ENCODE peak calls at places on chromosome X, in five cellular contexts. U, F, E, G and Z are unnamed samples.

GRCh38 chrX:20451936-20452335 is 185.2 kb upstream of the RPS6KA3 start:
- DNase-seq in U (no peak), F (no peak), E (no peak), G (no peak), Z (no peak)

GRCh38 chrX:65697173-65697572 is 29.7 kb downstream of the MSN start:
- DNase-seq in U (no peak), F (no peak), E (no peak), G (no peak), Z (no peak)

GRCh38 chrX:68146054-68146453 is 287.2 kb downstream of the OPHN1 start:
- DNase-seq in U (no peak), F (no peak), E (no peak), G (no peak), Z (no peak)

GRCh38 chrX:9573282-9574106 is 108.6 kb downstream of the TBL1X start:
- DNase-seq in U (no peak), F (no peak), E (no peak), G (no peak), Z (no peak)

GRCh38 chrX:40094900-40095587 is 2.7 kb downstream of the BCOR start:
- DNase-seq in U (no peak), F (no peak), E (no peak), G (no peak), Z (no peak)

GRCh38 chrX:137547291-137547690 is 18.6 kb upstream of the ZIC3 start:
- DNase-seq in U (peak; percentile 36), F (no peak), E (no peak), G (no peak), Z (no peak)

GRCh38 chrX:17700976-17701375 is 36.3 kb upstream of the SCML1 start:
- DNase-seq in U (no peak), F (no peak), E (no peak), G (no peak), Z (no peak)

GRCh38 chrX:141759238-141759637 is 60.7 kb upstream of the SPANXD start:
- DNase-seq in U (no peak), F (no peak), E (no peak), G (no peak), Z (no peak)

GRCh38 chrX:66163849-66164401 is at the start of gene HEPH:
- DNase-seq in U (no peak), F (no peak), E (peak; percentile 19), G (peak; percentile 25), Z (no peak)

GRCh38 chrX:109448539-109448938 is 33.3 kb downstream of the GUCY2F start:
- DNase-seq in U (no peak), F (no peak), E (no peak), G (no peak), Z (no peak)

GRCh38 chrX:2572740-2573139 is 72.0 kb upstream of the DHRSX start:
- DNase-seq in U (no peak), F (no peak), E (no peak), G (no peak), Z (no peak)

GRCh38 chrX:22748093-22748999 is 251.4 kb upstream of the DDX53 start:
- DNase-seq in U (no peak), F (no peak), E (peak; percentile 20), G (peak; percentile 35), Z (peak; percentile 42)

DNA sequence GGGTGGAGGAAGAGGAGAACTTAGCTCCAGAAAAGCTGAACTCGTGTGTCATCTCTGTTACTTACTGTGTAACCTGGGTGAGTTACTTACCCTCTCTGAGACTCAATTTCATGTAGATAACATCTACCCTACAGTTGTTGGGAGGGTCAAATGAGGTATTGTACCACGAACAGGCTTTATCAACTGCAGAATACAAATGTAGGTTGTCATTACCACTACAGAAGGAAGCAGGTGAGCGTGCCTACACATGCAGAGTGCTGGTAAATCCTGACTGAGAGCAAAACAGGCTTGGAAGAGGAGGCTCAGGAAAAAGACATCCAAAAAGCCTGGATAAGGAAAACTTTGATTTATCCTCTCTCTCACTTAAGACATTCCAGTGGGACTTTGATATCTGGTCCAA is 7.2 kb downstream of the PIGA start:
- DNase-seq in U (no peak), F (no peak), E (no peak), G (no peak), Z (no peak)
- H3K4me3 ChIP-seq in U (no peak overlapping the region), F (no peak overlapping the region), E (no peak overlapping the region), G (no peak overlapping the region), Z (no peak overlapping the region)

GRCh38 chrX:103831803-103832544 is at the start of gene RAB9B:
- DNase-seq in U (peak; percentile 87), F (peak; percentile 36), E (peak; percentile 84), G (peak; percentile 68), Z (peak; percentile 31)
- TF ChIP-seq POLR2A in U (no peak), F (no peak), E (peak; percentile 29), G (no peak), Z (no peak)

GRCh38 chrX:48697182-48697727 is 721 bp downstream of the SUV39H1 start:
- DNase-seq in U (no peak), F (no peak), E (no peak), G (no peak), Z (no peak)

GRCh38 chrX:48695925-48696300 is 621 bp upstream of the SUV39H1 start:
- DNase-seq in U (no peak), F (no peak), E (no peak), G (no peak), Z (no peak)

GRCh38 chrX:48694776-48695523 is 1.6 kb upstream of the SUV39H1 start:
- DNase-seq in U (no peak), F (no peak), E (no peak), G (no peak), Z (no peak)

GRCh38 chrX:48695524-48695875 is 1.0 kb upstream of the SUV39H1 start:
- DNase-seq in U (no peak), F (no peak), E (no peak), G (no peak), Z (no peak)

GRCh38 chrX:48696301-48697181 is at the start of gene SUV39H1:
- DNase-seq in U (peak; percentile 97), F (peak; percentile 76), E (peak; percentile 88), G (peak; percentile 91), Z (peak; percentile 88)
- TF ChIP-seq EP300 in U (no peak), F (peak; percentile 94), E (no peak), G (no peak), Z (no peak)

GRCh38 chrX:153946910-153947769 is 2.7 kb upstream of the RENBP start:
- DNase-seq in U (no peak), F (no peak), E (peak; percentile 54), G (peak; percentile 84), Z (peak; percentile 82)

GRCh38 chrX:153945956-153946909 is 1.8 kb upstream of the RENBP start:
- DNase-seq in U (no peak), F (no peak), E (no peak), G (no peak), Z (no peak)

GRCh38 chrX:153941331-153942252 is 2.9 kb downstream of the RENBP start:
- DNase-seq in U (no peak), F (no peak), E (no peak), G (no peak), Z (no peak)

GRCh38 chrX:153944800-153945150 is 332 bp upstream of the RENBP start:
- DNase-seq in U (no peak), F (no peak), E (no peak), G (no peak), Z (no peak)

GRCh38 chrX:153944140-153944799 is at the start of gene RENBP:
- DNase-seq in U (no peak), F (peak; percentile 32), E (no peak), G (peak; percentile 61), Z (peak; percentile 45)
- H3K4me3 ChIP-seq in U (peak within 1 kb of the TSS; percentile 51), F (peak within 1 kb of the TSS; percentile 42), E (no peak within 1 kb of the TSS), G (peak within 1 kb of the TSS; percentile 23), Z (peak within 1 kb of the TSS; percentile 32)

GRCh38 chrX:153972368-153973126 is at the start of gene TMEM187:
- DNase-seq in U (peak; percentile 97), F (peak; percentile 65), E (peak; percentile 89), G (peak; percentile 90), Z (peak; percentile 88)
- TF ChIP-seq POLR2A in U (peak; percentile 70), F (peak; percentile 75), E (peak; percentile 78), G (no peak), Z (no peak)

DNA sequence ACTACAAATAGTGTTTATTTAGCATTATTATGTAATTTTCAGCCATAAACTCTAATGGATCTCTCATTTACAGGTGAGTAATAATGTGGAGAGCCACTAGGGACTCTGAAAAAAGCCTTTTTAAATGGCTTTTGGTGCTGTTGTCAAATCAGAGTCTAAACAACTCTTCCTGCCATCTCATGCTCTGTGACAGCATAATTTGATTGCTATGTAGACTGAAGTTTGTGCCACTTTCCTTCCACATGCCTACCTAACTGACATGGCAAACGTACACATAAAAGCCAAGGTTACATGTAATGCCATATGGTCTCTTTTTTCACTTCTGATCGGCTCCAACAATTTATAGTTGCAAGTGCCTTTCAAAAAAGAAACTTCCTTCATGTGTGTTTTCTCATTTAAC is 94.3 kb downstream of the SH2D1A start:
- DNase-seq in U (no peak), F (no peak), E (no peak), G (no peak), Z (no peak)
- TF ChIP-seq EP300 in U (no peak), F (no peak), E (no peak), G (no peak), Z (no peak)